ENCODE peak calls at places on chromosomes 13 and 19, in five cellular contexts. One of them, this sample, is unnamed.
A peak's percentile ranks its signal among the peaks of the same experiment; 100 is the strongest.

GRCh38 chr19:38917921-38918491 is 6.0 kb upstream of the CCER2 start:
- DNase-seq in Calu3: peak; percentile 36
- DNase-seq in astrocyte of the cerebellum: no peak
- DNase-seq in nephron progenitor cell: no peak
- DNase-seq in psoas muscle: no peak
- DNase-seq in this sample: peak; percentile 38

GRCh38 chr19:2695288-2695866 is 7.1 kb downstream of the GNG7 start:
- DNase-seq in psoas muscle: no peak
- DNase-seq in astrocyte of the cerebellum: no peak
- DNase-seq in nephron progenitor cell: no peak
- DNase-seq in Calu3: peak; percentile 3
- DNase-seq in this sample: peak; percentile 11

GRCh38 chr19:7159105-7159933 is 89.8 kb downstream of the ZNF557 start:
- DNase-seq in Calu3: no peak
- DNase-seq in nephron progenitor cell: no peak
- DNase-seq in astrocyte of the cerebellum: no peak
- DNase-seq in psoas muscle: peak; percentile 76
- DNase-seq in this sample: no peak

GRCh38 chr13:75839418-75839817 is 203.3 kb downstream of the LMO7 start:
- DNase-seq in nephron progenitor cell: no peak
- DNase-seq in astrocyte of the cerebellum: no peak
- DNase-seq in psoas muscle: no peak
- DNase-seq in Calu3: no peak
- DNase-seq in this sample: no peak

GRCh38 chr19:5397804-5398692 is 57.2 kb upstream of the ZNRF4 start:
- DNase-seq in Calu3: peak; percentile 17
- DNase-seq in psoas muscle: no peak
- DNase-seq in astrocyte of the cerebellum: no peak
- DNase-seq in nephron progenitor cell: peak; percentile 47
- DNase-seq in this sample: peak; percentile 55

GRCh38 chr13:50396001-50396400 is 380.8 kb downstream of the KCNRG start:
- DNase-seq in astrocyte of the cerebellum: no peak
- DNase-seq in nephron progenitor cell: no peak
- DNase-seq in Calu3: no peak
- DNase-seq in psoas muscle: no peak
- DNase-seq in this sample: no peak

GRCh38 chr13:42495256-42495655 is 78.7 kb upstream of the TNFSF11 start:
- DNase-seq in Calu3: no peak
- DNase-seq in psoas muscle: no peak
- DNase-seq in astrocyte of the cerebellum: no peak
- DNase-seq in nephron progenitor cell: no peak
- DNase-seq in this sample: no peak

GRCh38 chr13:66574606-66575005 is 655.5 kb downstream of the PCDH9 start:
- DNase-seq in psoas muscle: no peak
- DNase-seq in nephron progenitor cell: no peak
- DNase-seq in astrocyte of the cerebellum: no peak
- DNase-seq in Calu3: no peak
- DNase-seq in this sample: no peak

GRCh38 chr19:23273022-23273593 is 22.9 kb upstream of the ZNF724 start:
- DNase-seq in Calu3: no peak
- DNase-seq in psoas muscle: peak; percentile 16
- DNase-seq in astrocyte of the cerebellum: no peak
- DNase-seq in nephron progenitor cell: no peak
- DNase-seq in this sample: no peak

GRCh38 chr19:50708179-50708879 is 11.3 kb downstream of the SHANK1 start:
- DNase-seq in astrocyte of the cerebellum: no peak
- DNase-seq in psoas muscle: no peak
- DNase-seq in Calu3: no peak
- DNase-seq in nephron progenitor cell: no peak
- DNase-seq in this sample: no peak

GRCh38 chr19:53982611-53983010 is 8.8 kb upstream of the CACNG6 start:
- DNase-seq in nephron progenitor cell: peak; percentile 66
- DNase-seq in Calu3: peak; percentile 94
- DNase-seq in psoas muscle: peak; percentile 53
- DNase-seq in astrocyte of the cerebellum: no peak
- DNase-seq in this sample: no peak

GRCh38 chr13:26502826-26503225 is 54.7 kb upstream of the WASF3 start:
- DNase-seq in Calu3: no peak
- DNase-seq in astrocyte of the cerebellum: no peak
- DNase-seq in psoas muscle: peak; percentile 44
- DNase-seq in nephron progenitor cell: no peak
- DNase-seq in this sample: peak; percentile 31
- TF ChIP-seq CTCF in Calu3: no peak
- TF ChIP-seq CTCF in astrocyte of the cerebellum: no peak
- TF ChIP-seq CTCF in psoas muscle: no peak
- TF ChIP-seq CTCF in nephron progenitor cell: no peak
- TF ChIP-seq CTCF in this sample: no peak

GRCh38 chr19:18775586-18776287 is 15.4 kb downstream of the COMP start:
- DNase-seq in Calu3: no peak
- DNase-seq in nephron progenitor cell: no peak
- DNase-seq in astrocyte of the cerebellum: no peak
- DNase-seq in psoas muscle: no peak
- DNase-seq in this sample: no peak

GRCh38 chr19:18774782-18775444 is 16.2 kb downstream of the COMP start:
- DNase-seq in nephron progenitor cell: no peak
- DNase-seq in Calu3: no peak
- DNase-seq in astrocyte of the cerebellum: no peak
- DNase-seq in psoas muscle: no peak
- DNase-seq in this sample: no peak

GRCh38 chr19:18777156-18777724 is 13.9 kb downstream of the COMP start:
- DNase-seq in psoas muscle: no peak
- DNase-seq in astrocyte of the cerebellum: no peak
- DNase-seq in nephron progenitor cell: peak; percentile 50
- DNase-seq in Calu3: no peak
- DNase-seq in this sample: no peak

GRCh38 chr19:18776736-18777135 is 14.4 kb downstream of the COMP start:
- DNase-seq in Calu3: no peak
- DNase-seq in astrocyte of the cerebellum: no peak
- DNase-seq in psoas muscle: no peak
- DNase-seq in nephron progenitor cell: peak; percentile 36
- DNase-seq in this sample: no peak

DNA sequence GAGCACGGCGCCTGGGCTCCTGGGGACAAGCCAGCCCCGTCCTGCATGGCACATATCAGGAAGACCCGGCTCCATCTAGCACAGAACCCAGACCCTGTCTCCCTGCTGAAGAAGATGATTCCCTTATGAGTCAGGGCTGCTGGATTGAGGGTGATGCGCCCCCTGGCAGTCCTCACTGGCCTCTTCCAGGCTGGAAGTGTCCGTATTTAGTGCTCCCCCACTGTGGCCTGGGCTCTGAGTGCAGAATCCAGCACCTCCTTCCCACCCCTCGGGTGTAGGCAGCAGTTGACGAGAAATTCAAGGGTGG is 14.9 kb downstream of the COMP start:
- DNase-seq in nephron progenitor cell: no peak
- DNase-seq in astrocyte of the cerebellum: no peak
- DNase-seq in psoas muscle: no peak
- DNase-seq in Calu3: no peak
- DNase-seq in this sample: no peak
- TF ChIP-seq CTCF in nephron progenitor cell: no peak
- TF ChIP-seq CTCF in astrocyte of the cerebellum: peak; percentile 46
- TF ChIP-seq CTCF in psoas muscle: no peak
- TF ChIP-seq CTCF in Calu3: no peak
- TF ChIP-seq CTCF in this sample: no peak

DNA sequence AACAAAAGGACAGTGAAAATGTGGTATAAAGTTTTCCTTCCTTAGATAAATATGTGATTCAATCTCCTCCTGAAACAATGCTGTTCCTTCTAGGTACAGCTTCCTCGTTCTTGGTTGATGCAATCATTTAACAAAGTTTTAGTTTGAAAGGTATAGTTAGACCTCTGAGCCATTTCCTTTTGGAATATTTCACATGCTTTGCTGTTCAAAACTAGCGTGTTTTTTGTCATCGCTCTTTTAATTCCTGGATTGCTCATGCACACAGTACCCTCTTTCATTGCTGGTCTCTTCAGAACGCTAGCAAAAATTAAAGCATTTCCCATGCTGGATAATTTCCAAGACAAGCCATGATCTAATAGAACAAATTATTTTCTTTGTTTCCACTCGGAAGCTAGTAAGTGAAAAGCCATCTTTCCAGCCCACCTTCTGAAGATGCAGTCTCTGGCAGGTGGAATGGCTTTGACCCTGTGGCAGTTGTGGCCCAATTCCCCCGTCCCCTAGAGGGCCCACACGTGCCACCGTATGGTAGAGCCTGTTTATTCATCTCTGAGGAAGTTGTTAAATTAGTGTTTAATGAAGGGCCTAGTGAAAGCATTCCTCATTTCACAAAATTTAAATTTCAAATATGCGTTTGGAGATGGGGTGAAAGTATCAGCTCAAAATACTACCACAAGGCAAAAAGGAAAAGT is 1040.6 kb upstream of the SLC10A2 start:
- DNase-seq in Calu3: peak; percentile 60
- DNase-seq in nephron progenitor cell: no peak
- DNase-seq in astrocyte of the cerebellum: no peak
- DNase-seq in psoas muscle: no peak
- DNase-seq in this sample: no peak
- TF ChIP-seq CTCF in Calu3: no peak
- TF ChIP-seq CTCF in nephron progenitor cell: no peak
- TF ChIP-seq CTCF in astrocyte of the cerebellum: no peak
- TF ChIP-seq CTCF in psoas muscle: no peak
- TF ChIP-seq CTCF in this sample: no peak

GRCh38 chr19:35656700-35657099 is 8.6 kb downstream of the COX6B1 start:
- DNase-seq in astrocyte of the cerebellum: no peak
- DNase-seq in nephron progenitor cell: no peak
- DNase-seq in psoas muscle: no peak
- DNase-seq in Calu3: no peak
- DNase-seq in this sample: no peak

GRCh38 chr19:35663981-35664380 is 2.3 kb upstream of the UPK1A start:
- DNase-seq in astrocyte of the cerebellum: no peak
- DNase-seq in Calu3: no peak
- DNase-seq in nephron progenitor cell: no peak
- DNase-seq in psoas muscle: no peak
- DNase-seq in this sample: no peak

GRCh38 chr19:35655600-35655999 is 7.5 kb downstream of the COX6B1 start:
- DNase-seq in nephron progenitor cell: no peak
- DNase-seq in Calu3: no peak
- DNase-seq in astrocyte of the cerebellum: no peak
- DNase-seq in psoas muscle: no peak
- DNase-seq in this sample: no peak

GRCh38 chr19:35661995-35662340 is 4.3 kb upstream of the UPK1A start:
- DNase-seq in psoas muscle: no peak
- DNase-seq in nephron progenitor cell: no peak
- DNase-seq in astrocyte of the cerebellum: no peak
- DNase-seq in Calu3: no peak
- DNase-seq in this sample: no peak

DNA sequence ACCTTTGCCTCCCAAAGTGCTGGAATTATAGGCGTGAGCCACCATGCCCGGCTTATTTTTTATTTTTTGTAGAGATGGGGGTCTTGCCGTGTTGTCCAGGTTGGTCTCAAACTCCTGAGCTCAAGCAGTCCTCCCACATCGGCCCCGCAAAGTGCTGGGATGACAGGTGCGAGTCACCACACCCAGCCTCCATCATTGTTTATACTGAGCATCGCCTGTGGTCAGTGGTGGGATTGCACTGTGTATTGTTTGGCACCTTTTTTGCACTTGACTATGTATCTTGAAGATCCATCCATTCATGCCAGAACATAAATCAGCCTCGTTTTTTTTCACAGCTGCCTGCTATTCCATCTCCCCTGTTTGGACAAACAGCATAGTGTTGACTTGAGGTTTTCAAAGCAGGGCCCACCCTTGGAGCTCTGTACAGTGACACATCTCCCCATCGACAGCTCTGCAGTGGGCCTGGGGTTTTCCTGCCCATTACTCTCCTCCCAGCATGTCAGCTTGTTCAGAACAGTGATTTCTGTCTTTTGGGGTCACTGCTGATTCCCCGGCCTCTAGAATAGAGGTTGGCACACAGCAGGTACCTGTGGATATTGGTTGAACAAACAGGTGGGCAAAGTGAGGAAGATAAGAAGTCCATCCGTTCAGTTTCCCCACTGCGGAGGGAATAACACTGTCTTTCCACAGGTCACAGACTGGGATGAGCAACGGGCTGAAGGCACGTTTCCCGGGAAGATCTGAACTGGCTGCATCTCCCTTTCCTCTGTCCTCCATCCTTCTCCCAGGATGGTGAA is 8.2 kb upstream of the UPK1A start:
- DNase-seq in nephron progenitor cell: no peak
- DNase-seq in psoas muscle: no peak
- DNase-seq in Calu3: no peak
- DNase-seq in astrocyte of the cerebellum: no peak
- DNase-seq in this sample: no peak
- TF ChIP-seq CTCF in nephron progenitor cell: no peak
- TF ChIP-seq CTCF in psoas muscle: no peak
- TF ChIP-seq CTCF in Calu3: peak; percentile 41
- TF ChIP-seq CTCF in astrocyte of the cerebellum: peak; percentile 11
- TF ChIP-seq CTCF in this sample: peak; percentile 58

GRCh38 chr13:47705185-47705584 is 295.9 kb downstream of the SUCLA2 start:
- DNase-seq in Calu3: no peak
- DNase-seq in nephron progenitor cell: no peak
- DNase-seq in astrocyte of the cerebellum: no peak
- DNase-seq in psoas muscle: no peak
- DNase-seq in this sample: no peak

GRCh38 chr13:47707414-47707813 is 293.7 kb downstream of the SUCLA2 start:
- DNase-seq in astrocyte of the cerebellum: no peak
- DNase-seq in nephron progenitor cell: no peak
- DNase-seq in Calu3: no peak
- DNase-seq in psoas muscle: no peak
- DNase-seq in this sample: no peak

GRCh38 chr13:47708386-47708785 is 292.7 kb downstream of the SUCLA2 start:
- DNase-seq in nephron progenitor cell: no peak
- DNase-seq in Calu3: peak; percentile 47
- DNase-seq in psoas muscle: no peak
- DNase-seq in astrocyte of the cerebellum: no peak
- DNase-seq in this sample: no peak
- TF ChIP-seq CTCF in nephron progenitor cell: no peak
- TF ChIP-seq CTCF in Calu3: no peak
- TF ChIP-seq CTCF in psoas muscle: no peak
- TF ChIP-seq CTCF in astrocyte of the cerebellum: no peak
- TF ChIP-seq CTCF in this sample: no peak

This sample was measured in endothelial cell.